ENCODE peak calls at places on chromosomes 6 and 20, in six cellular contexts. J is GM23248; D is tibial nerve; C is aorta; S is tibial artery; V is CD8-positive, alpha-beta T cell. E is an unnamed sample. For H3K4me1, the result is how much of the 10 kb centered on the place peaks cover.

GRCh38 chr20:20894280-20894679 is 181.8 kb upstream of the RALGAPA2 start:
- DNase-seq in D (no peak), J (no peak), C (no peak), S (no peak), V (no peak), E (no peak)

GRCh38 chr20:25283221-25283951 is 35.5 kb downstream of the PYGB start:
- DNase-seq in V (no peak), S (peak), D (no peak), C (peak), J (no peak), E (no peak)

GRCh38 chr6:106823058-106823457 is 151.5 kb downstream of the CD24 start:
- DNase-seq in C (no peak), J (no peak), D (no peak), S (no peak), V (no peak), E (no peak)

GRCh38 chr20:483791-484644 is 21.7 kb upstream of the TBC1D20 start:
- DNase-seq in D (no peak), V (no peak), C (peak), S (peak), J (no peak), E (peak)

GRCh38 chr6:127514396-127515227 is 4.5 kb downstream of the MTCL3 start:
- DNase-seq in V (no peak), C (no peak), D (no peak), J (peak), S (no peak), E (no peak)

GRCh38 chr6:149043476-149044130 is 273.9 kb upstream of the TAB2 start:
- DNase-seq in D (no peak), V (no peak), S (no peak), C (no peak), J (peak), E (peak)

GRCh38 chr6:107763959-107764358 is 60.2 kb downstream of the SCML4 start:
- DNase-seq in C (no peak), D (no peak), V (no peak), S (no peak), J (peak), E (no peak)

GRCh38 chr6:42007753-42008528 is 42.4 kb upstream of the TAF8 start:
- DNase-seq in V (peak), S (no peak), C (no peak), J (no peak), D (no peak), E (peak)

GRCh38 chr6:158316022-158316421 is 3.8 kb downstream of the TULP4 start:
- DNase-seq in C (no peak), J (peak), V (no peak), S (no peak), D (no peak), E (no peak)

GRCh38 chr20:47150403-47151152 is 205.9 kb downstream of the ZMYND8 start:
- DNase-seq in J (peak), S (peak), C (peak), D (peak), V (no peak), E (peak)

GRCh38 chr20:32742322-32743236 is 688 bp downstream of the COMMD7 start:
- DNase-seq in S (no peak), C (no peak), J (no peak), D (no peak), V (peak), E (no peak)

GRCh38 chr6:128630213-128630612 is 109.8 kb upstream of the PTPRK start:
- DNase-seq in D (no peak), J (no peak), V (no peak), C (no peak), S (no peak), E (no peak)

GRCh38 chr6:829646-830045 is 136.7 kb upstream of the EXOC2 start:
- DNase-seq in D (no peak), J (no peak), V (no peak), S (no peak), C (no peak), E (no peak)

GRCh38 chr6:132357120-132357519 is 44.2 kb downstream of the MOXD1 start:
- DNase-seq in J (peak), C (no peak), V (no peak), S (no peak), D (no peak), E (no peak)

GRCh38 chr6:5025911-5026819 is 22.3 kb upstream of the RPP40 start:
- DNase-seq in J (peak), C (peak), S (peak), D (peak), V (no peak), E (peak)

GRCh38 chr6:2839195-2839981 is 2.3 kb downstream of the SERPINB1 start:
- DNase-seq in C (no peak), J (peak), D (no peak), S (no peak), V (no peak), E (no peak)

GRCh38 chr6:108209738-108210137 is 43.9 kb downstream of the NR2E1 start:
- DNase-seq in J (no peak), C (no peak), S (no peak), V (no peak), D (no peak), E (no peak)

GRCh38 chr6:37688088-37688850 is 9.4 kb downstream of the MDGA1 start:
- DNase-seq in V (no peak), C (no peak), D (no peak), J (no peak), S (no peak), E (no peak)

GRCh38 chr6:87473419-87473903 is 687 bp downstream of the SLC35A1 start:
- DNase-seq in C (no peak), V (no peak), J (peak), D (no peak), S (no peak), E (peak)

GRCh38 chr20:44600758-44601562 is 18.6 kb downstream of the PKIG start:
- DNase-seq in C (peak), V (no peak), S (peak), D (no peak), J (peak), E (no peak)

GRCh38 chr20:45470262-45470931 is 844 bp downstream of the WFDC2 start:
- DNase-seq in D (no peak), S (no peak), J (peak), C (peak), V (no peak), E (peak)

GRCh38 chr6:15312500-15312899 is 66.6 kb downstream of the JARID2 start:
- DNase-seq in V (no peak), S (no peak), J (peak), C (no peak), D (no peak), E (no peak)
- H3K4me1 ChIP-seq in V (half or more), S (under half), J (half or more), C (under half), D (under half), E (under half)

DNA sequence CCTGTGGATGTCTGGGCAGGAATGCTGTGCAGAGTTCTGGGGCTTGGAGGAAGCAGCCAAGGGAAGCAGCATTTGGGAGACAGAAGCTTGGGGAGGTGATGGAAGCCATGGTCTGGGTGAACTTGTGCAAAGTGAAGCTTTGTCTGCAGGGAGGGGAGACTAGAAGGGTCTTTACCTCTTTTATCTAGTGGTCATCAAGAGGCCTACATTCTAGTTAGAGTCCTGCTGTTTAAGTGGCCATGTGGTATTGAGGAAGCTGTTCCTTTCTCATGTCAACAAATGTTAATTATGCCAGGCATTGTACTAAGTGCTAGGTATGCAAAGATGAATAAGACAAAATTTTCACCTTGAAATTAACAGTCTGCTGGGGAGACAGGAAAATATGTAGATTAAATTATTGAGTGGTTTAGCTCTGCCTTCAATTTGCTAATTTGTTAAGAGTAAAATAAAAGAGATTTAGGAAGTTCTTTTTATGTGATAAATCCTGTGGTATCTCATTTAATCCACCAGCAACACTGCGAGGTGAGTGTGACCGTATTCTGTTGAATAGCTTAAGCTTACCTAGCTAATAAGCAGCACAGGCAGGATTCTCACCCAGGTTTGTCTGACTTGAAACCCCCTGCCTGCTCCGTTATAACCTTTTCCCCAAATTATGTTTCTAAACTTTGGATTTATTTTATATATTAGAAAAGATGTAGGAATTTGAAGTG is 43.1 kb downstream of the ARID1B start:
- DNase-seq in S (no peak), C (no peak), D (no peak), V (no peak), J (no peak), E (no peak)
- H3K27ac ChIP-seq in S (no peak), C (no peak), D (no peak), V (no peak), J (no peak), E (no peak)

DNA sequence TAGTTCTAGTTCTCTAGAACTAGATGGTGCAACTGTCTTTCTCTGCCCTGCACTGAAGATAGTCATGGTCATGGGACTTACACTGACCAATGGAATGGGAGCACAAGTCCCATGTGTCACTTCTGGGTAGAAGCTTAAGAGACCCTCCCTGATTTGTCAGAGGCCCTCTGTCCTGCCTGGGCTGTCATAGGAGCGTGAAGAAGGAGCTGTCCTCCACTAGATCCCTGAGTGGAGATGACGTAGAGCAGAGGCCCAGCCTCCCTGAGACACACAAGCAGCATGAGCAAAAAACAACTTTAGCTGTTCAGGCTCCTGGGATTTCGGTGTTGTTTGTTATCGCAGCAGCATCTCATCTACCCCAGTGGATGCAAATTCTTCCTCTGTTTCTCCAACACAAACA is 514.5 kb downstream of the PREX1 start:
- DNase-seq in J (no peak), S (no peak), C (no peak), V (no peak), D (no peak), E (no peak)
- H3K4me3 ChIP-seq in J (no peak), S (no peak), C (no peak), V (no peak), D (no peak), E (no peak)

GRCh38 chr6:45458672-45459071 is 80.9 kb upstream of the SUPT3H start:
- DNase-seq in C (no peak), V (no peak), D (no peak), J (no peak), S (no peak), E (no peak)
- H3K4me1 ChIP-seq in C (under half), V (under half), D (under half), J (under half), S (under half), E (under half)

GRCh38 chr6:11685411-11686093 is 93.1 kb downstream of the ADTRP start:
- DNase-seq in J (peak), D (no peak), V (no peak), C (no peak), S (no peak), E (no peak)
- H3K27ac ChIP-seq in J (peak), D (no peak), V (no peak), C (no peak), S (no peak), E (no peak)

DNA sequence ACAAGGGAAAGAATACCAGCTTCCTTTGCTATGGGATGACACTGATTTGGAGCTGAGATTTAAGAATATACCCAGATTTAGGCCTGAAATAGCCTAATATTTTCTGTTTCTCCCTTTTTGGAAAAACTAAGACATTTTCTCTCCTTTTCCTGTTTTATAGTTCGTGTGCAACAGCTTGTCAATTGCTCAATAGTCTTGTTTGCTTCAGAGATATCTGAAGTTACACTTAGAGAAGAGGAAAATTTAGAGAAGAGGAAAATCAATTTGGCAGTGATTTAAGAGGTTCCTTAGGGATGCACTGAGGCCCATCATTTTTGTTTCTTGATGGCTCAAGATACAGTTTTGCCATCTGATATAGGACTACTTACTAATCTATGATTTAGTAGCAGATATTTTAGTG is 398.6 kb downstream of the RFPL4B start:
- DNase-seq in C (no peak), S (no peak), J (no peak), V (no peak), D (no peak), E (no peak)
- H3K4me3 ChIP-seq in C (no peak), S (no peak), J (no peak), V (no peak), D (no peak), E (no peak)